ENCODE peak calls at places on chromosomes 4 and X, in four cellular contexts. One of them, this sample, is unnamed.

GRCh38 chr4:8910100-8910821 is 38.6 kb upstream of the HMX1 start:
- DNase-seq in MM.1S: no peak
- DNase-seq in AG10803: no peak
- DNase-seq in natural killer cell: peak
- DNase-seq in this sample: no peak

GRCh38 chrX:136168929-136169735 is 21.8 kb downstream of the FHL1 start:
- DNase-seq in natural killer cell: no peak
- DNase-seq in MM.1S: no peak
- DNase-seq in AG10803: peak
- DNase-seq in this sample: no peak

GRCh38 chr4:69717778-69718177 is 42.6 kb downstream of the SULT1B1 start:
- DNase-seq in MM.1S: no peak
- DNase-seq in AG10803: no peak
- DNase-seq in natural killer cell: no peak
- DNase-seq in this sample: no peak

GRCh38 chrX:116379854-116380253 is 56.6 kb upstream of the SLC6A14 start:
- DNase-seq in AG10803: peak
- DNase-seq in MM.1S: no peak
- DNase-seq in natural killer cell: no peak
- DNase-seq in this sample: no peak

GRCh38 chr4:152258804-152259708 is 276.8 kb downstream of the FBXW7 start:
- DNase-seq in MM.1S: no peak
- DNase-seq in natural killer cell: no peak
- DNase-seq in AG10803: peak
- DNase-seq in this sample: no peak

GRCh38 chr4:169263791-169264392 is 6.9 kb downstream of the SH3RF1 start:
- DNase-seq in MM.1S: no peak
- DNase-seq in AG10803: no peak
- DNase-seq in natural killer cell: no peak
- DNase-seq in this sample: no peak

GRCh38 chr4:15714616-15715015 is 11.8 kb downstream of the BST1 start:
- DNase-seq in MM.1S: no peak
- DNase-seq in natural killer cell: no peak
- DNase-seq in AG10803: peak
- DNase-seq in this sample: no peak

GRCh38 chr4:138891610-138892009 is 124.0 kb upstream of the NOCT start:
- DNase-seq in natural killer cell: no peak
- DNase-seq in AG10803: peak
- DNase-seq in MM.1S: no peak
- DNase-seq in this sample: no peak

GRCh38 chr4:61675464-61675863 is 475.3 kb downstream of the ADGRL3 start:
- DNase-seq in AG10803: no peak
- DNase-seq in natural killer cell: no peak
- DNase-seq in MM.1S: no peak
- DNase-seq in this sample: no peak

GRCh38 chr4:84965558-84966381 is 720 bp downstream of the WDFY3 start:
- DNase-seq in AG10803: peak
- DNase-seq in natural killer cell: no peak
- DNase-seq in MM.1S: no peak
- DNase-seq in this sample: no peak

GRCh38 chr4:168273838-168274237 is 44.7 kb downstream of the DDX60 start:
- DNase-seq in AG10803: no peak
- DNase-seq in MM.1S: no peak
- DNase-seq in natural killer cell: no peak
- DNase-seq in this sample: no peak

GRCh38 chr4:57287687-57288604 is 177.8 kb upstream of the IGFBP7 start:
- DNase-seq in natural killer cell: no peak
- DNase-seq in MM.1S: no peak
- DNase-seq in AG10803: no peak
- DNase-seq in this sample: no peak

GRCh38 chr4:114272226-114272625 is 292.8 kb upstream of the ARSJ start:
- DNase-seq in natural killer cell: no peak
- DNase-seq in AG10803: peak
- DNase-seq in MM.1S: no peak
- DNase-seq in this sample: no peak

GRCh38 chr4:140071806-140072205 is 82.2 kb downstream of the MAML3 start:
- DNase-seq in natural killer cell: peak
- DNase-seq in AG10803: peak
- DNase-seq in MM.1S: peak
- DNase-seq in this sample: peak

GRCh38 chr4:185122681-185123345 is 20.3 kb upstream of the SLC25A4 start:
- DNase-seq in AG10803: no peak
- DNase-seq in MM.1S: peak
- DNase-seq in natural killer cell: no peak
- DNase-seq in this sample: no peak

GRCh38 chr4:5732158-5732557 is 21.2 kb downstream of the EVC start:
- DNase-seq in MM.1S: no peak
- DNase-seq in AG10803: no peak
- DNase-seq in natural killer cell: no peak
- DNase-seq in this sample: no peak

GRCh38 chr4:101346562-101347266 is 612 bp downstream of the PPP3CA start:
- DNase-seq in AG10803: peak
- DNase-seq in natural killer cell: peak
- DNase-seq in MM.1S: peak
- DNase-seq in this sample: peak

GRCh38 chr4:74056114-74056857 is 17.8 kb upstream of the CXCL3 start:
- DNase-seq in natural killer cell: no peak
- DNase-seq in AG10803: peak
- DNase-seq in MM.1S: no peak
- DNase-seq in this sample: no peak

GRCh38 chr4:167219090-167219489 is 15.2 kb downstream of the SPOCK3 start:
- DNase-seq in MM.1S: no peak
- DNase-seq in natural killer cell: no peak
- DNase-seq in AG10803: no peak
- DNase-seq in this sample: no peak

GRCh38 chrX:119622356-119623232 is 16.4 kb upstream of the NKRF start:
- DNase-seq in AG10803: peak
- DNase-seq in natural killer cell: no peak
- DNase-seq in MM.1S: no peak
- DNase-seq in this sample: no peak

GRCh38 chr4:948936-949300 is 16.7 kb downstream of the TMEM175 start:
- DNase-seq in MM.1S: no peak
- DNase-seq in natural killer cell: no peak
- DNase-seq in AG10803: no peak
- DNase-seq in this sample: no peak

GRCh38 chr4:173211222-173211621 is 42.6 kb downstream of the GALNT7 start:
- DNase-seq in AG10803: no peak
- DNase-seq in natural killer cell: no peak
- DNase-seq in MM.1S: no peak
- DNase-seq in this sample: no peak

GRCh38 chrX:119502727-119503483 is 34.7 kb downstream of the SLC25A5 start:
- DNase-seq in AG10803: peak
- DNase-seq in natural killer cell: no peak
- DNase-seq in MM.1S: no peak
- DNase-seq in this sample: peak

GRCh38 chrX:31316340-31316991 is 244.6 kb upstream of the FTHL17 start:
- DNase-seq in AG10803: no peak
- DNase-seq in MM.1S: no peak
- DNase-seq in natural killer cell: no peak
- DNase-seq in this sample: no peak

GRCh38 chrX:1466971-1467561 is 14.4 kb upstream of the ASMTL start:
- DNase-seq in natural killer cell: peak
- DNase-seq in MM.1S: peak
- DNase-seq in AG10803: no peak
- DNase-seq in this sample: peak

GRCh38 chr4:67332627-67333026 is 212.7 kb downstream of the CENPC start:
- DNase-seq in natural killer cell: no peak
- DNase-seq in AG10803: peak
- DNase-seq in MM.1S: peak
- DNase-seq in this sample: no peak
- TF ChIP-seq CTCF in natural killer cell: no peak
- TF ChIP-seq CTCF in AG10803: peak
- TF ChIP-seq CTCF in MM.1S: peak
- TF ChIP-seq CTCF in this sample: no peak

DNA sequence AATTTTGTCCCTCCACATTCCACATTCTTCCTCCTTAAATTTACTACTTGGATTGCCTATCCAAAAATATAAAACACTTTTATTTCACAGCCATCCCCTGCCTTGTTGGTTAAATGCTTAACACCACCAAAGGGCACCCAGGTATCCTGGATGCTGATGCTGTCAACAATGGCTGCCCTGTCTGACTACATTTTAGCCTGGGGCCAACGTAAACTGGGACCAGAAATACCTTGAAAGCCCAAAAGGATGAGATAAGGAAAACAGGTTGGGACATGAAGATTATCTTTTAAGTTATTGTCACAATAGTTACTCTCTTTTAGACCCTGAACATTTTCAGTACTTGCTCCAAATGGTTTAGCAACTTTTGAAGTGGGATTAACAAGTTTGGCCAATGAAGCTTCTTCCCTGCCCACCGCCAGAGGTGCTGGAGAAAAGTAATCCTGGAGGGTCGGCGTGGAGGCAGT is 775 bp upstream of the YIPF6 start:
- DNase-seq in natural killer cell: no peak
- DNase-seq in MM.1S: no peak
- DNase-seq in AG10803: peak
- DNase-seq in this sample: no peak
- TF ChIP-seq CTCF in natural killer cell: no peak
- TF ChIP-seq CTCF in MM.1S: no peak
- TF ChIP-seq CTCF in AG10803: no peak
- TF ChIP-seq CTCF in this sample: no peak

GRCh38 chrX:106952988-106953387 is 32.8 kb downstream of the CLDN2 start:
- DNase-seq in AG10803: no peak
- DNase-seq in MM.1S: peak
- DNase-seq in natural killer cell: no peak
- DNase-seq in this sample: no peak
- TF ChIP-seq CTCF in AG10803: peak
- TF ChIP-seq CTCF in MM.1S: peak
- TF ChIP-seq CTCF in natural killer cell: no peak
- TF ChIP-seq CTCF in this sample: peak

DNA sequence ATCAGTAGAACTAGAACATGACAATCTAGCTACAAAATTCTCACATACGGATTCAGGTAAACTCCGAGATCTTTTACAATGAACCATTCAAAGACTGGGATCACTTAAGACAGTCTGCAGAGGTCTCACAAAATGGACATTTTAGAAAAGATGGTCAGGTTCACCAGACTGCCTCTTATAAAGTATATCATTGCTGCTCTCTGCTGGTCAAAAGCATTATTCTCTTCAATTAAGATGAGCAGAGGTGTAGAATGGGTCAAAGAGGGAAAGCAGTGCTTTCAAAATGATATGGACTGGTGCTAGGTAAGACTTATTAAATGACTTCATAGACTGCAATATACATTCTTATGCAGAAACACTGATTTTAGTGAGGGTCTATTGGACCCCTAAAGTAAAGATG is 434.7 kb downstream of the PACRGL start:
- DNase-seq in MM.1S: peak
- DNase-seq in AG10803: peak
- DNase-seq in natural killer cell: no peak
- DNase-seq in this sample: no peak
- TF ChIP-seq CTCF in MM.1S: peak
- TF ChIP-seq CTCF in AG10803: peak
- TF ChIP-seq CTCF in natural killer cell: peak
- TF ChIP-seq CTCF in this sample: no peak

GRCh38 chr4:156723951-156724668 is 247.5 kb downstream of the PDGFC start:
- DNase-seq in MM.1S: no peak
- DNase-seq in AG10803: no peak
- DNase-seq in natural killer cell: no peak
- DNase-seq in this sample: no peak
- TF ChIP-seq CTCF in MM.1S: no peak
- TF ChIP-seq CTCF in AG10803: no peak
- TF ChIP-seq CTCF in natural killer cell: no peak
- TF ChIP-seq CTCF in this sample: no peak